ENCODE peak calls at places on chromosomes 5 and 9, in ten cellular contexts. W is pancreas, F is lower lobe of right lung, B is AG04450, Z is A549, P is OCI-LY7, G is RWPE1, D is tibial artery, C is stomach, M is neuronal stem cell. I is an unnamed sample.

GRCh38 chr5:101390317-101390908 is 487.3 kb upstream of the ST8SIA4 start:
- DNase-seq in W (peak), F (no peak), B (peak), Z (peak), P (peak), G (peak), D (no peak), C (no peak), M (peak), I (no peak)

GRCh38 chr5:159094745-159095144 is 5.0 kb downstream of the EBF1 start:
- DNase-seq in W (peak), F (peak), B (no peak), Z (peak), P (peak), G (peak), D (peak), C (peak), M (no peak), I (no peak)

GRCh38 chr5:120463991-120464626 is at the start of gene PRR16:
- DNase-seq in W (peak), F (no peak), B (no peak), Z (peak), P (no peak), G (peak), D (peak), C (peak), M (peak), I (peak)

GRCh38 chr9:83596899-83597504 is 25.9 kb upstream of the IDNK start:
- DNase-seq in W (peak), F (no peak), B (no peak), Z (peak), P (peak), G (peak), D (no peak), C (no peak), M (peak), I (no peak)

GRCh38 chr9:17005085-17005484 is 129.8 kb upstream of the CNTLN start:
- DNase-seq in W (peak), F (peak), B (peak), Z (peak), P (no peak), G (no peak), D (peak), C (peak), M (no peak), I (no peak)

GRCh38 chr5:142906863-142907671 is 136.9 kb downstream of the ARHGAP26 start:
- DNase-seq in W (peak), F (no peak), B (peak), Z (no peak), P (no peak), G (no peak), D (no peak), C (no peak), M (no peak), I (no peak)

GRCh38 chr9:32603914-32604852 is 31.2 kb upstream of the NDUFB6 start:
- DNase-seq in W (no peak), F (no peak), B (no peak), Z (peak), P (peak), G (peak), D (no peak), C (no peak), M (no peak), I (no peak)

GRCh38 chr5:124436294-124436693 is 310.1 kb downstream of the ZNF608 start:
- DNase-seq in W (no peak), F (no peak), B (no peak), Z (no peak), P (no peak), G (no peak), D (no peak), C (no peak), M (no peak), I (no peak)

GRCh38 chr9:23379842-23380241 is 446.2 kb downstream of the ELAVL2 start:
- DNase-seq in W (no peak), F (no peak), B (no peak), Z (no peak), P (no peak), G (no peak), D (peak), C (no peak), M (no peak), I (no peak)

GRCh38 chr9:136597141-136597885 is 51.5 kb upstream of the NOTCH1 start:
- DNase-seq in W (no peak), F (no peak), B (no peak), Z (no peak), P (no peak), G (no peak), D (no peak), C (no peak), M (no peak), I (no peak)

GRCh38 chr5:112034614-112035013 is 277.6 kb upstream of the NREP start:
- DNase-seq in W (no peak), F (no peak), B (no peak), Z (no peak), P (no peak), G (no peak), D (no peak), C (no peak), M (no peak), I (no peak)

GRCh38 chr5:39713224-39713911 is 288.6 kb upstream of the DAB2 start:
- DNase-seq in W (no peak), F (no peak), B (no peak), Z (peak), P (no peak), G (no peak), D (no peak), C (no peak), M (no peak), I (no peak)

GRCh38 chr5:39843767-39844166 is 419.0 kb upstream of the DAB2 start:
- DNase-seq in W (no peak), F (no peak), B (no peak), Z (no peak), P (no peak), G (no peak), D (no peak), C (no peak), M (no peak), I (no peak)

GRCh38 chr5:73459366-73459765 is 10.8 kb upstream of the FOXD1 start:
- DNase-seq in W (no peak), F (no peak), B (no peak), Z (no peak), P (no peak), G (no peak), D (no peak), C (no peak), M (no peak), I (no peak)

GRCh38 chr5:10831416-10831815 is 70.4 kb upstream of the DAP start:
- DNase-seq in W (no peak), F (no peak), B (peak), Z (no peak), P (no peak), G (no peak), D (no peak), C (no peak), M (no peak), I (no peak)

GRCh38 chr9:134371731-134372130 is 45.5 kb downstream of the RXRA start:
- DNase-seq in W (no peak), F (peak), B (no peak), Z (no peak), P (no peak), G (peak), D (peak), C (peak), M (no peak), I (no peak)

GRCh38 chr9:134374301-134375010 is 48.2 kb downstream of the RXRA start:
- DNase-seq in W (peak), F (peak), B (no peak), Z (no peak), P (no peak), G (no peak), D (no peak), C (no peak), M (no peak), I (no peak)

GRCh38 chr9:134373269-134373668 is 47.0 kb downstream of the RXRA start:
- DNase-seq in W (no peak), F (no peak), B (no peak), Z (no peak), P (no peak), G (no peak), D (no peak), C (no peak), M (no peak), I (no peak)

GRCh38 chr9:134373953-134374300 is 47.7 kb downstream of the RXRA start:
- DNase-seq in W (no peak), F (no peak), B (no peak), Z (no peak), P (no peak), G (no peak), D (no peak), C (no peak), M (no peak), I (no peak)

GRCh38 chr9:134372621-134373267 is 46.5 kb downstream of the RXRA start:
- DNase-seq in W (no peak), F (peak), B (no peak), Z (no peak), P (no peak), G (peak), D (peak), C (no peak), M (no peak), I (no peak)
- H3K27ac ChIP-seq in W (no peak), F (peak), B (no peak), Z (peak), P (no peak), G (peak), D (peak), C (peak), M (no peak), I (peak)

GRCh38 chr9:2618289-2618688 is 3.3 kb upstream of the VLDLR start:
- DNase-seq in W (no peak), F (no peak), B (no peak), Z (no peak), P (no peak), G (no peak), D (no peak), C (no peak), M (no peak), I (no peak)

GRCh38 chr9:2623046-2623865 is 1.7 kb downstream of the VLDLR start:
- DNase-seq in W (peak), F (peak), B (no peak), Z (peak), P (no peak), G (no peak), D (peak), C (peak), M (peak), I (peak)

GRCh38 chr9:2621678-2622360 is at the start of gene VLDLR:
- DNase-seq in W (peak), F (peak), B (no peak), Z (peak), P (no peak), G (peak), D (peak), C (peak), M (peak), I (peak)

GRCh38 chr9:2622361-2623045 is 916 bp downstream of the VLDLR start:
- DNase-seq in W (peak), F (peak), B (no peak), Z (no peak), P (no peak), G (no peak), D (peak), C (peak), M (peak), I (peak)

GRCh38 chr9:2620876-2621677 is 510 bp upstream of the VLDLR start:
- DNase-seq in W (peak), F (peak), B (peak), Z (peak), P (no peak), G (peak), D (peak), C (peak), M (peak), I (peak)
- H3K27ac ChIP-seq in W (peak), F (peak), B (peak), Z (peak), P (no peak), G (peak), D (peak), C (peak), M (no peak), I (peak)

GRCh38 chr9:93127395-93127911 is 6.6 kb downstream of the NINJ1 start:
- DNase-seq in W (no peak), F (peak), B (no peak), Z (no peak), P (no peak), G (no peak), D (peak), C (no peak), M (no peak), I (no peak)
- H3K27ac ChIP-seq in W (no peak), F (peak), B (no peak), Z (no peak), P (no peak), G (peak), D (peak), C (peak), M (no peak), I (peak)

DNA sequence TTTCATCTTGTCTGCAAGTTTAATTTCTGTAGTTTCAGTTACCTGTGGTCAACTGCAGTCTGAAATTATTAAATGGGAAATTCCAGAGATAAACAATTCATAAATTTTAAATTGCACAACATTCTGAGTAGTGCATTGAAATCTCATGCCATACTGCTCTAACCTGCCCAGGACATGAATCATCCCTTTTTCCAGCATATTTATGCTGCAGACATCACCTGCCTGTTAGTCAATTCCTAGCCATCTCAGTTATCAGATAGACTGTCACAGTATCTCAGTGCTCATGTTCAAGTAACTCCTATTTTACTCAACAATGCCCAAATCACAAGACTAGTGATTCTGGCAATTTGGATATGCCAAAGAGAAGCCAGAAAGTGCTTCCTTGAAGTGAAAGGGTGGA is 223.0 kb upstream of the GRIA1 start:
- DNase-seq in W (no peak), F (no peak), B (no peak), Z (no peak), P (no peak), G (peak), D (no peak), C (no peak), M (no peak), I (no peak)
- H3K27ac ChIP-seq in W (no peak), F (no peak), B (no peak), Z (no peak), P (no peak), G (no peak), D (no peak), C (no peak), M (no peak), I (no peak)

GRCh38 chr9:116928884-116929283 is 241.8 kb downstream of the TRIM32 start:
- DNase-seq in W (no peak), F (no peak), B (no peak), Z (no peak), P (no peak), G (peak), D (no peak), C (no peak), M (no peak), I (no peak)

GRCh38 chr9:116933251-116933650 is 246.1 kb downstream of the TRIM32 start:
- DNase-seq in W (no peak), F (no peak), B (no peak), Z (no peak), P (no peak), G (peak), D (no peak), C (no peak), M (no peak), I (no peak)

GRCh38 chr9:116924462-116925110 is 237.5 kb downstream of the TRIM32 start:
- DNase-seq in W (no peak), F (no peak), B (no peak), Z (no peak), P (no peak), G (no peak), D (no peak), C (no peak), M (no peak), I (no peak)

GRCh38 chr9:116928283-116928682 is 241.2 kb downstream of the TRIM32 start:
- DNase-seq in W (no peak), F (no peak), B (no peak), Z (no peak), P (no peak), G (no peak), D (no peak), C (no peak), M (no peak), I (no peak)
- H3K27ac ChIP-seq in W (no peak), F (no peak), B (no peak), Z (no peak), P (no peak), G (no peak), D (no peak), C (no peak), M (no peak), I (no peak)

I was measured in caudate nucleus.